ENCODE peak calls at places on chromosomes 5 and 9, in ten cellular contexts. Y is aorta; W is dermis microvascular lymphatic vessel endothelial cell; D is NCI-H146; U is ELF-1; M is T-helper 2 cell; O is hepatocyte; F is activated CD4-positive, alpha-beta memory T cell treated with anti-CD3 and anti-CD28 coated beads, Interleukin-2, amount 10 ng/mL, durations not matched to agents 7 days and 5 days; T is psoas muscle; J is esophagus squamous epithelium. C is an unnamed sample.
A peak's percentile ranks its signal among the peaks of the same experiment; 100 is the strongest.

GRCh38 chr9:4604678-4605095 is 57.4 kb upstream of the PLPP6 start:
- DNase-seq in Y (no peak), W (peak; percentile 75), D (peak; percentile 82), U (peak; percentile 40), M (peak; percentile 27), O (peak; percentile 84), F (peak; percentile 67), T (no peak), J (no peak), C (peak; percentile 1)

GRCh38 chr9:87405677-87406544 is 91.8 kb upstream of the DAPK1 start:
- DNase-seq in Y (no peak), W (no peak), D (peak; percentile 6), U (no peak), M (no peak), O (no peak), F (no peak), T (no peak), J (no peak), C (no peak)

GRCh38 chr5:122493091-122493775 is 181.2 kb downstream of the SNCAIP start:
- DNase-seq in Y (peak; percentile 79), W (no peak), D (peak; percentile 66), U (peak; percentile 79), M (no peak), O (peak; percentile 47), F (no peak), T (no peak), J (no peak), C (no peak)

GRCh38 chr5:73265641-73266040 is 92.6 kb downstream of the TMEM174 start:
- DNase-seq in Y (no peak), W (peak; percentile 28), D (no peak), U (no peak), M (no peak), O (no peak), F (no peak), T (no peak), J (no peak), C (no peak)

GRCh38 chr5:1304059-1304458 is 9.2 kb upstream of the TERT start:
- DNase-seq in Y (no peak), W (no peak), D (no peak), U (no peak), M (no peak), O (no peak), F (no peak), T (peak; percentile 1), J (no peak), C (no peak)

GRCh38 chr9:78985084-78985738 is 586.6 kb upstream of the TLE4 start:
- DNase-seq in Y (no peak), W (no peak), D (peak; percentile 48), U (no peak), M (no peak), O (no peak), F (no peak), T (no peak), J (no peak), C (no peak)

GRCh38 chr5:122726990-122727616 is 47.8 kb upstream of the SNX2 start:
- DNase-seq in Y (no peak), W (peak; percentile 78), D (no peak), U (no peak), M (no peak), O (no peak), F (no peak), T (no peak), J (no peak), C (no peak)

GRCh38 chr5:166493042-166493441 is 1798.4 kb upstream of the WWC1 start:
- DNase-seq in Y (no peak), W (no peak), D (no peak), U (no peak), M (no peak), O (no peak), F (no peak), T (no peak), J (no peak), C (no peak)

GRCh38 chr9:13388157-13388556 is 108.7 kb upstream of the MPDZ start:
- DNase-seq in Y (no peak), W (peak; percentile 26), D (no peak), U (no peak), M (no peak), O (no peak), F (no peak), T (no peak), J (no peak), C (no peak)

C was measured in substantia nigra.